ENCODE peak calls at places on chromosomes 2 and 18, in eight cellular contexts. I is hypothalamus; U is stimulated activated CD4-positive, alpha-beta T cell treated with anti-CD3 and anti-CD28 coated beads, Interleukin-2, amount 100 ng/mL, for 48 hours; F is A172; Y is left ventricle myocardium inferior; V is head of caudate nucleus; T is progenitor cell of endocrine pancreas; S is germinal center. K is an unnamed sample.

GRCh38 chr2:221372156-221372870 is 199.8 kb downstream of the EPHA4 start:
- DNase-seq in I (no peak), U (no peak), F (no peak), Y (no peak), V (no peak), T (no peak), S (no peak), K (no peak)

GRCh38 chr2:193841389-193842150 is 1646.8 kb upstream of the TMEFF2 start:
- DNase-seq in I (no peak), U (no peak), F (no peak), Y (no peak), V (no peak), T (no peak), S (no peak), K (no peak)

GRCh38 chr18:50986360-50987087 is 18.7 kb downstream of the ELAC1 start:
- DNase-seq in I (no peak), U (no peak), F (peak), Y (no peak), V (no peak), T (no peak), S (no peak), K (peak)

GRCh38 chr18:14174706-14175085 is 42.5 kb upstream of the ZNF519 start:
- DNase-seq in I (no peak), U (no peak), F (no peak), Y (no peak), V (no peak), T (no peak), S (no peak), K (no peak)

GRCh38 chr2:219457784-219458369 is 23.2 kb downstream of the SPEG start:
- DNase-seq in I (no peak), U (no peak), F (no peak), Y (no peak), V (no peak), T (no peak), S (no peak), K (peak)

GRCh38 chr2:222518570-222519381 is 94.4 kb downstream of the SGPP2 start:
- DNase-seq in I (no peak), U (no peak), F (peak), Y (no peak), V (no peak), T (no peak), S (no peak), K (peak)

GRCh38 chr18:41624461-41624860 is 330.6 kb upstream of the PIK3C3 start:
- DNase-seq in I (no peak), U (no peak), F (peak), Y (no peak), V (no peak), T (no peak), S (no peak), K (peak)

GRCh38 chr2:121944072-121944829 is 188.8 kb downstream of the TSN start:
- DNase-seq in I (no peak), U (no peak), F (peak), Y (no peak), V (peak), T (no peak), S (no peak), K (peak)

GRCh38 chr2:23199115-23199918 is 185.7 kb upstream of the KLHL29 start:
- DNase-seq in I (no peak), U (peak), F (peak), Y (no peak), V (no peak), T (no peak), S (peak), K (peak)

GRCh38 chr2:178845565-178846457 is 38.6 kb upstream of the TTN start:
- DNase-seq in I (no peak), U (no peak), F (no peak), Y (no peak), V (no peak), T (no peak), S (no peak), K (no peak)

GRCh38 chr2:240257940-240258580 is 117.6 kb upstream of the OTOS start:
- DNase-seq in I (no peak), U (no peak), F (no peak), Y (no peak), V (no peak), T (no peak), S (no peak), K (no peak)

GRCh38 chr18:31072175-31072574 is 29.6 kb upstream of the DSC3 start:
- DNase-seq in I (no peak), U (no peak), F (no peak), Y (no peak), V (no peak), T (no peak), S (no peak), K (no peak)

GRCh38 chr2:216730871-216731270 is 35.5 kb upstream of the IGFBP5 start:
- DNase-seq in I (no peak), U (no peak), F (no peak), Y (no peak), V (no peak), T (no peak), S (no peak), K (no peak)

GRCh38 chr2:12020833-12021469 is 274.5 kb downstream of the LPIN1 start:
- DNase-seq in I (no peak), U (no peak), F (no peak), Y (no peak), V (no peak), T (no peak), S (no peak), K (no peak)